ENCODE peak calls at places on chromosome 10, in four cellular contexts. T is lower lobe of right lung, R is upper lobe of right lung, Z is mucosa of descending colon. K is an unnamed sample.

GRCh38 chr10:86648706-86649426 is 5.5 kb upstream of the OPN4 start:
- ATAC-seq in T (peak; percentile 36), R (peak; percentile 65), Z (peak; percentile 93), K (peak; percentile 79)

GRCh38 chr10:78015546-78015945 is 13.8 kb downstream of the POLR3A start:
- ATAC-seq in T (no peak), R (no peak), Z (no peak), K (no peak)

GRCh38 chr10:44293306-44293778 is 91.6 kb downstream of the CXCL12 start:
- ATAC-seq in T (peak; percentile 75), R (peak; percentile 50), Z (no peak), K (no peak)

GRCh38 chr10:99534939-99535763 is 2.4 kb downstream of the NKX2-3 start:
- ATAC-seq in T (peak; percentile 60), R (peak; percentile 54), Z (peak; percentile 49), K (peak; percentile 25)

GRCh38 chr10:43322321-43322720 is 49.1 kb upstream of the FXYD4 start:
- ATAC-seq in T (peak; percentile 86), R (peak; percentile 70), Z (peak; percentile 92), K (no peak)

GRCh38 chr10:497898-498451 is 191.5 kb downstream of the DIP2C start:
- ATAC-seq in T (no peak), R (no peak), Z (no peak), K (peak; percentile 43)

GRCh38 chr10:10271639-10272192 is 746.0 kb upstream of the CELF2 start:
- ATAC-seq in T (no peak), R (peak; percentile 27), Z (no peak), K (peak; percentile 16)

GRCh38 chr10:11045487-11045886 is 27.8 kb downstream of the CELF2 start:
- ATAC-seq in T (no peak), R (no peak), Z (peak; percentile 52), K (no peak)

GRCh38 chr10:32073676-32074075 is 17.5 kb upstream of the KIF5B start:
- ATAC-seq in T (peak; percentile 36), R (peak; percentile 47), Z (peak; percentile 67), K (no peak)

GRCh38 chr10:119807960-119808697 is 64.5 kb downstream of the MCMBP start:
- ATAC-seq in T (no peak), R (no peak), Z (no peak), K (no peak)

GRCh38 chr10:88064608-88065383 is 201.4 kb downstream of the PTEN start:
- ATAC-seq in T (peak; percentile 65), R (peak; percentile 74), Z (peak; percentile 50), K (peak; percentile 49)

GRCh38 chr10:38094923-38095574 is 912 bp downstream of the ZNF37A start:
- ATAC-seq in T (no peak), R (no peak), Z (no peak), K (no peak)

GRCh38 chr10:15325243-15326002 is 45.7 kb downstream of the FAM171A1 start:
- ATAC-seq in T (peak; percentile 33), R (peak; percentile 51), Z (peak; percentile 73), K (peak; percentile 73)

GRCh38 chr10:125085281-125085680 is 75.1 kb downstream of the CTBP2 start:
- ATAC-seq in T (no peak), R (no peak), Z (no peak), K (no peak)

GRCh38 chr10:133614830-133615580 is 11.6 kb downstream of the FRG2B start:
- ATAC-seq in T (no peak), R (no peak), Z (peak; percentile 56), K (peak; percentile 29)

GRCh38 chr10:32961343-32961891 is 3.4 kb upstream of the ITGB1 start:
- ATAC-seq in T (no peak), R (no peak), Z (no peak), K (no peak)

GRCh38 chr10:26841733-26842317 is 18.9 kb downstream of the ABI1 start:
- ATAC-seq in T (no peak), R (no peak), Z (peak; percentile 86), K (no peak)

GRCh38 chr10:129872001-129872400 is 92.1 kb downstream of the EBF3 start:
- ATAC-seq in T (no peak), R (no peak), Z (no peak), K (no peak)

GRCh38 chr10:1464866-1465265 is 272.5 kb downstream of the ADARB2 start:
- ATAC-seq in T (no peak), R (no peak), Z (no peak), K (no peak)

GRCh38 chr10:48768451-48768766 is 83.7 kb downstream of the WDFY4 start:
- ATAC-seq in T (no peak), R (no peak), Z (no peak), K (no peak)

GRCh38 chr10:84135836-84136235 is 3.5 kb upstream of the GHITM start:
- ATAC-seq in T (no peak), R (no peak), Z (peak; percentile 29), K (no peak)

GRCh38 chr10:131764929-131765328 is 135.9 kb upstream of the PPP2R2D start:
- ATAC-seq in T (no peak), R (no peak), Z (no peak), K (no peak)

GRCh38 chr10:6301482-6302083 is 98.9 kb downstream of the PFKFB3 start:
- ATAC-seq in T (no peak), R (no peak), Z (peak; percentile 62), K (no peak)

GRCh38 chr10:72812798-72813430 is 80.6 kb upstream of the OIT3 start:
- ATAC-seq in T (no peak), R (no peak), Z (peak; percentile 21), K (no peak)

GRCh38 chr10:120949511-120950102 is 98.4 kb downstream of the WDR11 start:
- ATAC-seq in T (no peak), R (no peak), Z (no peak), K (no peak)

GRCh38 chr10:778626-779330 is 89.3 kb upstream of the DIP2C start:
- ATAC-seq in T (no peak), R (no peak), Z (no peak), K (no peak)

DNA sequence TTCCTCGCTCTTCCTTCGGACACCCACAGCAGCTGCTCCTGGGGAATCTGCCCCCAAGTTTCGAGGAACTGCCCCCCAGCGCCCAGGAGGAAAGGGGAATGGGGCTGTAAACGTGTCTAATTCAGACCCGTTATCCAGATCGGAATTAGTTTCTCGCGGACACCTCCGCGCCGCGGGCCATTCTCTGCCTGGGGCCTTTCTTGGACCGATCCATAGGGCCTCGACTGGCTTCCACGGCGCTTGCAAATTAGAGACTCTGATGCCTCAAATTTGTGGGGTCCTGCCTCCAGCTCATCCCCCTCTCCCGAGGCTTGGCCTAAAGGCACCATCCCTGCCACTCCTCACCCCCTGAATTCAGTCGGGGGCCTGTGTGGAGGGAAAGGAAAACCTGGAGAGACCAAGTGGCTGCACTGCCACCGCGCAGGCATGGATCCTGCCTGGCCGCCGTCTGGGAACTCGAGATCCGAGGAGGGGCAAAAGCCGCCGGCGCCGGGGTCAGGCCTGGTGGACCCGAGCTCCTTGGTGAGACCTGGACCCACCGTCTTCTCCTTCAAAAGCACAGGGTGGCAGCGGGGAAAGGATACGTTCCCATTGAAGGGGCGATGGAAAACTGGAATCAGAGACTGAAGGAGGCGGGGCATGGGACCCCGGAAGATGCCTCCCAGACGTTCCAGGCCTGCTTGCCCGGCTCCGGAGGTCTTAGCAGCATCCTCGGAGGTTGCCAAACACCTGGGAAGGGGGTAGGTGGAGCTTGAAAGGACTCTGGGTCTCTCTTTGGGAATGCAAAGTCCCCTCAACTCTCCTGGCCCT is 13.7 kb downstream of the LBX1 start:
- ATAC-seq in T (no peak), R (no peak), Z (no peak), K (no peak)
- H3K4me3 ChIP-seq in T (no peak overlapping the region), R (no peak overlapping the region), Z (no peak overlapping the region), K (no peak overlapping the region)

GRCh38 chr10:74839708-74840107 is 13.3 kb downstream of the KAT6B start:
- ATAC-seq in T (no peak), R (no peak), Z (no peak), K (peak; percentile 26)
- H3K4me3 ChIP-seq in T (no peak overlapping the region), R (no peak overlapping the region), Z (no peak overlapping the region), K (no peak overlapping the region)

DNA sequence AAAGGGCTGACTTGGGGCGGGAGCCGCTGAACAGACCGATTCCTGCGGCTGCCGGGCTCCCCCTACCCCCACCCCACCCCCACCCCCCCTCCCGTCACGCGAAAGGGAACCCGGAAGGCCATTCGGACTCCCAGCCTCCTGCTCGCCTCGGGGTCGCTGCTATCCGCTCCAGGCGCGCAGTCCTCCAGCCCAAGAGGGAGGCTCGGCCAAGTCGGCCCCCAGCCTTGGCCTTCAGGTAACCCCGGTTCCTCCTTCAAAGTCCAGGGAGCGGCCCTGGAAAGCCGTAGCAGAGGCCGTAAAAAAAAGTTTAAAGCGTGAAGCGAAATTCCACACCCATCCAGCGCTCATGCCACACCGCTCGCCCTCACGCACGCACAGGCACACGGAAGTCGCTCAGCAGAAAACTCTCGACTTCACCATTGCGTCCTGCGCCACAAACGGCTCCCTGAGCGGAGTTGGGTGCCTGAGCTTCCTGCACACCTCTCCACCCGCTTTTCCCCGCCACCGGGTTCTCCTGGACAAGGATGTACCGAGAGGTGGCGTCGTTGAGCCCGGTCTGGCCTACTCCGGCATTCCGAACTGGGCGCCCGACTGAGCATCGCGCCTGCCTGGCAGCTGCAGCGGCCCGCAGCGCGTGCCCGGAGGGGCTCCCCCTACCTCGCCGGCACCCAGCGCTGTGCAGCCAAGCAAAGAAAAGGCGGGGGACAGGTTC is 1.4 kb downstream of the SORCS3 start:
- ATAC-seq in T (no peak), R (peak; percentile 31), Z (peak; percentile 49), K (no peak)
- H3K4me3 ChIP-seq in T (no peak overlapping the region), R (no peak overlapping the region), Z (no peak overlapping the region), K (no peak overlapping the region)

DNA sequence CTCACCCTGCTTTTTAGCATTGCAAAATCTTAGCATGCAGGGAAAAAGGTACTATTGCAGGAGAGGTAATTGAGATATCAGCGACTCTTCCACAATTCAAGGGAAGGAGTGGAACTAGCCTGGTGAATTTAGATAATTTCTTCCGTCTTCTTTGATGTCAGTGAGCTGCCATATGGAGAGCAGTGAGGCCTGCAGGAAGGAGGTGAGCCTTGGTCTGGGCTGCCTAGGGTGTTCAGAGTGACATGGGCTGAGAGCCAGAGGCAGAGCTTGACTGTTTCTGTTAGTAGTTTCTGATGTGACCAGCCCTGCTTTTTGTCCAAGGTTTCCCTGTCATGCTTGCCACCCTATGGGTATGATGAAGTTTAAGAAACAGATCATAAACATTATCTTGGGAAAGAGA is 28.6 kb downstream of the KAT6B start:
- ATAC-seq in T (peak; percentile 40), R (peak; percentile 34), Z (peak; percentile 76), K (no peak)
- H3K4me3 ChIP-seq in T (no peak overlapping the region), R (no peak overlapping the region), Z (no peak overlapping the region), K (no peak overlapping the region)

GRCh38 chr10:101282937-101283336 is 53.7 kb upstream of the LBX1 start:
- ATAC-seq in T (no peak), R (no peak), Z (no peak), K (no peak)

GRCh38 chr10:101285093-101285463 is 55.8 kb upstream of the LBX1 start:
- ATAC-seq in T (no peak), R (no peak), Z (no peak), K (no peak)

GRCh38 chr10:101283762-101284161 is 54.5 kb upstream of the LBX1 start:
- ATAC-seq in T (no peak), R (no peak), Z (no peak), K (no peak)

GRCh38 chr10:101285519-101286070 is 56.3 kb upstream of the LBX1 start:
- ATAC-seq in T (no peak), R (no peak), Z (no peak), K (no peak)

GRCh38 chr10:101284171-101285092 is 55.2 kb upstream of the LBX1 start:
- ATAC-seq in T (peak; percentile 21), R (peak; percentile 10), Z (no peak), K (no peak)
- H3K4me3 ChIP-seq in T (no peak overlapping the region), R (no peak overlapping the region), Z (no peak overlapping the region), K (peak overlapping the region; percentile 31)

DNA sequence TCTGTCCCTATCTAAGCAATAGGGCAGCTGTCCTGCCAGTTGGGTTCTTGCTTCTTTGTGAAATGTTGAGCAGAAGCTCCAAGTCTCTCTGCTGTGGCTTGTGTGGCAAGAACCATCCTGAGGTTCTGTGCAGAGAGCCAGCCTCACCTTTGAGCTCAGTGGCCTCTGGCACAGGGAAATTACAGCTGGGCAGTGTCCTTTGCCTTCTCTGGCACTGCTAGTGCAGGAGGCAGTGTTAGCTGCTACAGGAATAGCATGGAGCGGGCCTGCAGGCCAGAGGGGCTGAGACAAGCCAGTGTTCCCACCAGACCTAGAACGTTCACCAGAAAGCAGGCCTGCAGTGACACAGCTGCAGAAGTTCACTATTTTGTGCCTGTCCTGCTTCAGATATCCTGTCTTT is 1.8 kb downstream of the PRXL2A start:
- ATAC-seq in T (no peak), R (no peak), Z (peak; percentile 60), K (no peak)
- H3K4me3 ChIP-seq in T (no peak overlapping the region), R (no peak overlapping the region), Z (no peak overlapping the region), K (no peak overlapping the region)

K was measured in gastroesophageal sphincter.